ENCODE peak calls at places on chromosomes 2 and 18, in four cellular contexts. R is aorta, Z is HCT116, B is MG63. O is an unnamed sample. For H3K9me3, the result is how much of the 10 kb centered on the place peaks cover.

GRCh38 chr2:23656597-23656973 is 270.3 kb downstream of the ATAD2B start:
- DNase-seq in R (no peak), Z (no peak), B (no peak), O (no peak)

GRCh38 chr2:96493072-96493471 is 12.1 kb downstream of the NEURL3 start:
- DNase-seq in R (no peak), Z (peak), B (no peak), O (no peak)

GRCh38 chr2:133591164-133591563 is 22.9 kb upstream of the NCKAP5 start:
- DNase-seq in R (no peak), Z (no peak), B (peak), O (no peak)

GRCh38 chr2:134583462-134583861 is 135.3 kb downstream of the TMEM163 start:
- DNase-seq in R (no peak), Z (no peak), B (no peak), O (no peak)

GRCh38 chr2:102046135-102046901 is 54.6 kb downstream of the IL1R2 start:
- DNase-seq in R (no peak), Z (no peak), B (no peak), O (no peak)

GRCh38 chr2:83323055-83323454 is 1136.0 kb downstream of the SUCLG1 start:
- DNase-seq in R (no peak), Z (no peak), B (no peak), O (no peak)

GRCh38 chr2:240812721-240813120 is 7.3 kb downstream of the KIF1A start:
- DNase-seq in R (peak), Z (no peak), B (no peak), O (no peak)

GRCh38 chr2:233807966-233808892 is 30.1 kb downstream of the MROH2A start:
- DNase-seq in R (peak), Z (no peak), B (no peak), O (no peak)

GRCh38 chr18:34773961-34774754 is 64.1 kb downstream of the DTNA start:
- DNase-seq in R (peak), Z (no peak), B (peak), O (no peak)

GRCh38 chr18:47731276-47731675 is 199.2 kb downstream of the SMAD2 start:
- DNase-seq in R (no peak), Z (no peak), B (no peak), O (no peak)

GRCh38 chr2:40218679-40219078 is 233.2 kb downstream of the SLC8A1 start:
- DNase-seq in R (peak), Z (no peak), B (peak), O (no peak)

GRCh38 chr2:18479901-18480369 is 80.5 kb downstream of the RDH14 start:
- DNase-seq in R (no peak), Z (no peak), B (no peak), O (no peak)

GRCh38 chr2:133504566-133505505 is 63.4 kb downstream of the NCKAP5 start:
- DNase-seq in R (peak), Z (no peak), B (peak), O (no peak)

GRCh38 chr2:43276962-43277383 is 50.6 kb upstream of the ZFP36L2 start:
- DNase-seq in R (no peak), Z (no peak), B (no peak), O (no peak)

GRCh38 chr2:100875516-100876230 is 55.7 kb downstream of the NPAS2 start:
- DNase-seq in R (no peak), Z (no peak), B (no peak), O (no peak)

GRCh38 chr2:25342372-25343186 is 854 bp upstream of the DNMT3A start:
- DNase-seq in R (peak), Z (peak), B (peak), O (peak)

GRCh38 chr2:220893411-220893810 is 678.7 kb downstream of the EPHA4 start:
- DNase-seq in R (no peak), Z (no peak), B (no peak), O (no peak)

GRCh38 chr18:59057969-59058368 is 81.7 kb upstream of the SEC11C start:
- DNase-seq in R (no peak), Z (no peak), B (peak), O (no peak)

GRCh38 chr18:79950440-79951341 is 762 bp downstream of the SLC66A2 start:
- DNase-seq in R (peak), Z (no peak), B (peak), O (no peak)

GRCh38 chr2:240981871-240982800 is 16.3 kb upstream of the SNED1 start:
- DNase-seq in R (peak), Z (no peak), B (no peak), O (no peak)

GRCh38 chr18:28723506-28723905 is 546.6 kb upstream of the CDH2 start:
- DNase-seq in R (no peak), Z (no peak), B (no peak), O (no peak)

GRCh38 chr2:31386648-31387047 is 27.9 kb downstream of the XDH start:
- DNase-seq in R (no peak), Z (no peak), B (no peak), O (peak)

GRCh38 chr2:216555274-216555673 is 56.6 kb downstream of the RPL37A start:
- DNase-seq in R (peak), Z (no peak), B (peak), O (no peak)

GRCh38 chr18:43875496-43875895 is 598.2 kb upstream of the SYT4 start:
- DNase-seq in R (no peak), Z (no peak), B (no peak), O (no peak)

GRCh38 chr2:42569116-42569711 is 782 bp downstream of the MTA3 start:
- DNase-seq in R (no peak), Z (no peak), B (peak), O (no peak)

GRCh38 chr2:241675885-241676284 is 10.7 kb downstream of the DTYMK start:
- DNase-seq in R (no peak), Z (no peak), B (no peak), O (no peak)

GRCh38 chr2:169877406-169877805 is 50.2 kb downstream of the UBR3 start:
- DNase-seq in R (no peak), Z (peak), B (no peak), O (no peak)

DNA sequence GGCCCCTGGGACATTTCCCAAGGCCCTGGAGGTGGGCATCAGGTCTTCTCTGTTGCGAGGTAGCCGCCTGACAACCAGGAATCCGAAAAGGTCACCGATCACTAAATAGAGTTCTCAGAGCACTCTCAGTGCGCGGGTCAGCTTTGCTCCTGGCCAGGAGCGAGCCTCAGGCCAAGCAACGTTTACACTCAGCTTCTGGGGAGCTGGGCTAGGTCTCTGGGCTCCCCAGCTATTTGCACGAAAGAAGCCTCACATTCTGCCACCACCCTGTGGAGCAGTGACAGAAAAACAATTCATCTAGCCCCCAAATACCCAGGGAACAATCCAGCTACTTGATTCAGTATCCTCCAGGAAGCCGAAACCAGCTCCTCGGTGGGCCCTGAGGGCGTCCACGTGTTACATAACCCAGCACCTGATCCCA is 3.3 kb downstream of the SH3BP4 start:
- DNase-seq in R (no peak), Z (no peak), B (no peak), O (no peak)
- H3K4me3 ChIP-seq in R (no peak), Z (no peak), B (no peak), O (no peak)

GRCh38 chr2:144835634-144836351 is 315.9 kb upstream of the ZEB2 start:
- DNase-seq in R (no peak), Z (peak), B (no peak), O (no peak)
- H3K9me3 ChIP-seq in R (under half), Z (under half), B (under half), O (under half)

DNA sequence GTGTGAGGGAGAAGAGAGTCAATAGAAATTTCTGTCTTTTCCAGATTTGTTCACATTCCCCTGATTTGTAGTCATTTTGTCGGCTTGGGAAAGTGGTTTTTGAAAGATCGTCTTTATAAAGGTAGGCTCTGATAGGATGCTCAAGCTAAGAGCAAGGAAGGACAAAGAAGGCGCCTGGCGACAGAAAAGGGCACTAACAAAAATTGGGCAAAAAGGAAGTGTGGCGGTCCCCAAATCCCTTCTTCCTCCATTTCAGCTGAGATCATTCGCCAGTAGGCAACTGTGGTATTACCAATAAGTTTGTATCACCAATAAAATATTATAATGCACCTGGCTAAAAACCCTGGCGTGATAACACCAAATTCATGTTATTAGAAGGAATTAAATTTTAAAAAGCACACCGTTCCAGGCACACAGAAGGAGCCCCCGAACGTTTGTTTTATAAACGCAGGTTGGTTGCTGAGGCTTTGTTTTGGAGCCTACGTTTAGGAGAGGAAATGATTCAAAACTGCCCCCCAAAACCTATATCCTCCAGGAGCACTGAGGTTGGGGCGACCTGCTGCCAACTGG is 756 bp upstream of the PTPN4 start:
- DNase-seq in R (no peak), Z (no peak), B (no peak), O (no peak)
- H3K4me3 ChIP-seq in R (peak), Z (peak), B (peak), O (peak)

DNA sequence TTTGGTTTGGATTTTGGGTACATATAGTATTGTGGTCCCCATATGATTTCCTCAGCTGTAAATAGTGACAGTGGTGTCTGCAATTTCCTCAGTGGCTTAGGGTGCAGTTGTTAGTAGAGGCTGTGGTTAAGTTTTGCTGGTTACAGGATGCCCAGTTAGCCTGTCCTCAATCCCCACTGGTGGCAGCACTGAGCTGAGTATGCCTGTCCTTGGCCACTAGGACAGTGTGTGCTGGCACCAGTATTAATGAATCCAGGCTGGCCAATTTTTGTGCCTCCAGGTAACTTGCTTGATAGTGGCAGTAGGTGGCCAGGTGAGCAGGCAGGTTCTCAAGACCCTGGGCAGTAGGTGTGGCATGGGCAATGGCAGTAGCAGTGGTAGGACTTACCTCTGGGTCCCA is 973.1 kb downstream of the TMEM182 start:
- DNase-seq in R (no peak), Z (no peak), B (no peak), O (peak)
- H3K9me3 ChIP-seq in R (under half), Z (under half), B (under half), O (under half)